ENCODE peak calls at places on chromosomes 12 and 14, in six cellular contexts. One of them, this sample, is unnamed.

GRCh38 chr14:103863245-103863644 is 15.9 kb upstream of the PPP1R13B start:
- DNase-seq in choroid plexus epithelial cell: no peak
- DNase-seq in GM10248: no peak
- DNase-seq in stomach: no peak
- DNase-seq in uterus: no peak
- DNase-seq in progenitor cell of endocrine pancreas: no peak
- DNase-seq in this sample: no peak

GRCh38 chr12:2018401-2018800 is 14.1 kb upstream of the DCP1B start:
- DNase-seq in choroid plexus epithelial cell: no peak
- DNase-seq in GM10248: no peak
- DNase-seq in stomach: no peak
- DNase-seq in uterus: peak; percentile 86
- DNase-seq in progenitor cell of endocrine pancreas: no peak
- DNase-seq in this sample: peak; percentile 33

GRCh38 chr12:99259040-99259934 is 388.3 kb upstream of the GARIN6 start:
- DNase-seq in choroid plexus epithelial cell: no peak
- DNase-seq in GM10248: no peak
- DNase-seq in stomach: no peak
- DNase-seq in uterus: no peak
- DNase-seq in progenitor cell of endocrine pancreas: no peak
- DNase-seq in this sample: no peak

GRCh38 chr12:71465794-71466193 is 26.2 kb downstream of the LGR5 start:
- DNase-seq in choroid plexus epithelial cell: no peak
- DNase-seq in GM10248: no peak
- DNase-seq in stomach: no peak
- DNase-seq in uterus: no peak
- DNase-seq in progenitor cell of endocrine pancreas: no peak
- DNase-seq in this sample: no peak

GRCh38 chr14:72451081-72451972 is 442.6 kb downstream of the DPF3 start:
- DNase-seq in choroid plexus epithelial cell: no peak
- DNase-seq in GM10248: peak; percentile 59
- DNase-seq in stomach: no peak
- DNase-seq in uterus: no peak
- DNase-seq in progenitor cell of endocrine pancreas: no peak
- DNase-seq in this sample: peak; percentile 22

GRCh38 chr12:82019533-82019932 is 260.4 kb upstream of the PPFIA2 start:
- DNase-seq in choroid plexus epithelial cell: peak; percentile 29
- DNase-seq in GM10248: no peak
- DNase-seq in stomach: no peak
- DNase-seq in uterus: no peak
- DNase-seq in progenitor cell of endocrine pancreas: no peak
- DNase-seq in this sample: no peak

GRCh38 chr12:29546000-29546399 is 48.5 kb upstream of the OVCH1 start:
- DNase-seq in choroid plexus epithelial cell: no peak
- DNase-seq in GM10248: no peak
- DNase-seq in stomach: no peak
- DNase-seq in uterus: no peak
- DNase-seq in progenitor cell of endocrine pancreas: no peak
- DNase-seq in this sample: no peak

GRCh38 chr12:131054345-131055092 is 100.8 kb downstream of the ADGRD1 start:
- DNase-seq in choroid plexus epithelial cell: no peak
- DNase-seq in GM10248: no peak
- DNase-seq in stomach: no peak
- DNase-seq in uterus: no peak
- DNase-seq in progenitor cell of endocrine pancreas: no peak
- DNase-seq in this sample: no peak

GRCh38 chr12:70919161-70919560 is 1.4 kb downstream of the PTPRR start:
- DNase-seq in choroid plexus epithelial cell: no peak
- DNase-seq in GM10248: no peak
- DNase-seq in stomach: no peak
- DNase-seq in uterus: no peak
- DNase-seq in progenitor cell of endocrine pancreas: no peak
- DNase-seq in this sample: no peak

GRCh38 chr14:102772781-102773570 is 4.3 kb upstream of the TRAF3 start:
- DNase-seq in choroid plexus epithelial cell: peak; percentile 44
- DNase-seq in GM10248: no peak
- DNase-seq in stomach: no peak
- DNase-seq in uterus: no peak
- DNase-seq in progenitor cell of endocrine pancreas: no peak
- DNase-seq in this sample: no peak

GRCh38 chr12:42091769-42092168 is 52.9 kb downstream of the GXYLT1 start:
- DNase-seq in choroid plexus epithelial cell: no peak
- DNase-seq in GM10248: no peak
- DNase-seq in stomach: no peak
- DNase-seq in uterus: no peak
- DNase-seq in progenitor cell of endocrine pancreas: no peak
- DNase-seq in this sample: no peak

GRCh38 chr12:12954878-12955625 is 3.1 kb upstream of the GPRC5D start:
- DNase-seq in choroid plexus epithelial cell: no peak
- DNase-seq in GM10248: no peak
- DNase-seq in stomach: no peak
- DNase-seq in uterus: no peak
- DNase-seq in progenitor cell of endocrine pancreas: no peak
- DNase-seq in this sample: no peak

GRCh38 chr12:15842106-15842505 is 40.1 kb upstream of the STRAP start:
- DNase-seq in choroid plexus epithelial cell: peak; percentile 74
- DNase-seq in GM10248: no peak
- DNase-seq in stomach: no peak
- DNase-seq in uterus: no peak
- DNase-seq in progenitor cell of endocrine pancreas: no peak
- DNase-seq in this sample: no peak

GRCh38 chr14:54738009-54738408 is 164.6 kb downstream of the GCH1 start:
- DNase-seq in choroid plexus epithelial cell: no peak
- DNase-seq in GM10248: no peak
- DNase-seq in stomach: no peak
- DNase-seq in uterus: no peak
- DNase-seq in progenitor cell of endocrine pancreas: no peak
- DNase-seq in this sample: no peak

GRCh38 chr12:43580601-43581000 is 28.6 kb upstream of the ADAMTS20 start:
- DNase-seq in choroid plexus epithelial cell: no peak
- DNase-seq in GM10248: no peak
- DNase-seq in stomach: no peak
- DNase-seq in uterus: no peak
- DNase-seq in progenitor cell of endocrine pancreas: no peak
- DNase-seq in this sample: no peak

GRCh38 chr12:79685068-79685467 is 5.7 kb downstream of the PAWR start:
- DNase-seq in choroid plexus epithelial cell: peak; percentile 69
- DNase-seq in GM10248: no peak
- DNase-seq in stomach: no peak
- DNase-seq in uterus: no peak
- DNase-seq in progenitor cell of endocrine pancreas: no peak
- DNase-seq in this sample: no peak

GRCh38 chr12:107372229-107372658 is 278.9 kb upstream of the CRY1 start:
- DNase-seq in choroid plexus epithelial cell: peak; percentile 74
- DNase-seq in GM10248: no peak
- DNase-seq in stomach: no peak
- DNase-seq in uterus: no peak
- DNase-seq in progenitor cell of endocrine pancreas: no peak
- DNase-seq in this sample: no peak

DNA sequence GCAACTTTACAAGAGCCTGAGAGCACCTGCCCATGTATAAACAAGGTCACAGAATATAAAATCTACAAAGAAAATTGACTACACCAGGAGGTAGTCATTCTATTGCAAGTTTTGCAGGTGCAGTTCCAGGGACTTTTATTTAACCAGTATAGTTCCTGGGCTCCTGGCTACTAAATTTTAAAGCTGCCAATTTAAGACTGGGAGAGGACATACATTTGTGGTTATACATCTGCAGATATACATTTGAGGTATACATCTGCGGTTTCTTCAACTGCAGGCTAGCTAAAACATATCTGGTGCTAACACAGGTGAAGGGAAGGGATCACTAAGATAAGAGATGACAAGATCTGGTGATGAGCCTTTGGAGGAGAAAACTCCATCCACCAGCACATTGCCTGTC is 30.2 kb downstream of the BBS10 start:
- DNase-seq in choroid plexus epithelial cell: no peak
- DNase-seq in GM10248: no peak
- DNase-seq in stomach: no peak
- DNase-seq in uterus: no peak
- DNase-seq in progenitor cell of endocrine pancreas: no peak
- DNase-seq in this sample: no peak
- TF ChIP-seq CTCF in choroid plexus epithelial cell: no peak
- TF ChIP-seq CTCF in GM10248: no peak
- TF ChIP-seq CTCF in stomach: no peak
- TF ChIP-seq CTCF in uterus: no peak
- TF ChIP-seq CTCF in progenitor cell of endocrine pancreas: no peak
- TF ChIP-seq CTCF in this sample: no peak

GRCh38 chr14:100988011-100988410 is 84.5 kb upstream of the RTL1 start:
- DNase-seq in choroid plexus epithelial cell: peak; percentile 46
- DNase-seq in GM10248: no peak
- DNase-seq in stomach: no peak
- DNase-seq in uterus: no peak
- DNase-seq in progenitor cell of endocrine pancreas: no peak
- DNase-seq in this sample: no peak
- TF ChIP-seq CTCF in choroid plexus epithelial cell: no peak
- TF ChIP-seq CTCF in GM10248: no peak
- TF ChIP-seq CTCF in stomach: no peak
- TF ChIP-seq CTCF in uterus: no peak
- TF ChIP-seq CTCF in progenitor cell of endocrine pancreas: no peak
- TF ChIP-seq CTCF in this sample: no peak

GRCh38 chr14:100303179-100303578 is 3.1 kb downstream of the SLC25A29 start:
- DNase-seq in choroid plexus epithelial cell: no peak
- DNase-seq in GM10248: peak; percentile 54
- DNase-seq in stomach: no peak
- DNase-seq in uterus: no peak
- DNase-seq in progenitor cell of endocrine pancreas: no peak
- DNase-seq in this sample: no peak
- TF ChIP-seq CTCF in choroid plexus epithelial cell: peak; percentile 79
- TF ChIP-seq CTCF in GM10248: peak; percentile 59
- TF ChIP-seq CTCF in stomach: no peak
- TF ChIP-seq CTCF in uterus: no peak
- TF ChIP-seq CTCF in progenitor cell of endocrine pancreas: peak; percentile 65
- TF ChIP-seq CTCF in this sample: peak; percentile 54

DNA sequence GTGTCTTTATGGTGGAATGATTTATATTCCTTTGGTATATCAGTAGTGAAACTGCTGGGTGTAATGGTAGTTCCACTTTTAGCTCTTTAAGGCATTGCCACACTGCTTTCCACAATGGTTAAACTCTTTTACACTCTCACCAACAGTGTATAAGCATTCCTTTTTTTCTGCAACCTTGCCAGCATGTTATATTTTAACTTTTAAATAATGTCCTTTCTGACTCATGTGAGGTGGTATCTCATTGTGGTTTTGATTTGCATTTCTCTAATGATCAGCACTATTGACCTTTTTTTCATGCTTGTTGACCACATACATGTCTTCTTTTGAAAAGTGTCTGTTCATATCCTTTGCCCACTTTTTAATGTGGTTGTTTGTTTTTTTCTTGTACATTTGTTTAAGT is 142.5 kb downstream of the MSRB3 start:
- DNase-seq in choroid plexus epithelial cell: no peak
- DNase-seq in GM10248: no peak
- DNase-seq in stomach: no peak
- DNase-seq in uterus: no peak
- DNase-seq in progenitor cell of endocrine pancreas: no peak
- DNase-seq in this sample: no peak
- TF ChIP-seq CTCF in choroid plexus epithelial cell: no peak
- TF ChIP-seq CTCF in GM10248: no peak
- TF ChIP-seq CTCF in stomach: no peak
- TF ChIP-seq CTCF in uterus: no peak
- TF ChIP-seq CTCF in progenitor cell of endocrine pancreas: no peak
- TF ChIP-seq CTCF in this sample: no peak